ENCODE peak calls at places on chromosomes 13 and 19, in nine cellular contexts. K is ovary, V is breast epithelium, Y is stomach, E is vagina, Z is K562, P is upper lobe of left lung, H is IMR-90, C is uterus. U is an unnamed sample.

GRCh38 chr13:112247471-112248405 is 128.4 kb upstream of the SPACA7 start:
- DNase-seq in K (no peak), V (no peak), Y (no peak), E (no peak), Z (no peak), P (peak; percentile 34), H (no peak), C (no peak), U (no peak)

GRCh38 chr13:104522235-104523072 is 1456.2 kb upstream of the SLC10A2 start:
- DNase-seq in K (no peak), V (no peak), Y (no peak), E (no peak), Z (no peak), P (peak; percentile 29), H (no peak), C (no peak), U (no peak)

GRCh38 chr19:519449-519865 is 12.1 kb upstream of the CDC34 start:
- DNase-seq in K (no peak), V (no peak), Y (no peak), E (no peak), Z (no peak), P (peak; percentile 83), H (no peak), C (no peak), U (no peak)

GRCh38 chr19:4516199-4516938 is 1.9 kb downstream of the PLIN4 start:
- DNase-seq in K (no peak), V (no peak), Y (no peak), E (no peak), Z (no peak), P (no peak), H (no peak), C (no peak), U (no peak)

GRCh38 chr13:36788276-36788675 is 30.7 kb upstream of the RFXAP start:
- DNase-seq in K (no peak), V (no peak), Y (no peak), E (no peak), Z (no peak), P (no peak), H (peak; percentile 47), C (no peak), U (no peak)

GRCh38 chr19:48868196-48868886 is at the start of gene PLEKHA4:
- DNase-seq in K (peak; percentile 88), V (no peak), Y (peak; percentile 54), E (no peak), Z (peak; percentile 64), P (peak; percentile 83), H (peak; percentile 49), C (peak; percentile 80), U (peak; percentile 59)

GRCh38 chr13:54768214-54768613 is 1739.6 kb downstream of the OLFM4 start:
- DNase-seq in K (no peak), V (no peak), Y (no peak), E (no peak), Z (no peak), P (no peak), H (no peak), C (no peak), U (no peak)

GRCh38 chr19:43300206-43300605 is 30.9 kb upstream of the PSG9 start:
- DNase-seq in K (no peak), V (no peak), Y (no peak), E (no peak), Z (no peak), P (no peak), H (no peak), C (no peak), U (no peak)

GRCh38 chr13:101869553-101869952 is 417.1 kb downstream of the ITGBL1 start:
- DNase-seq in K (no peak), V (no peak), Y (no peak), E (no peak), Z (no peak), P (no peak), H (peak; percentile 3), C (no peak), U (no peak)

GRCh38 chr19:19637186-19637522 is 6.3 kb downstream of the GMIP start:
- DNase-seq in K (no peak), V (no peak), Y (no peak), E (no peak), Z (no peak), P (peak; percentile 85), H (no peak), C (no peak), U (no peak)

GRCh38 chr19:45901432-45901903 is 945 bp downstream of the MYPOP start:
- DNase-seq in K (peak; percentile 68), V (no peak), Y (peak; percentile 44), E (no peak), Z (no peak), P (peak; percentile 88), H (peak; percentile 42), C (peak; percentile 47), U (no peak)

GRCh38 chr13:78015782-78016181 is 97.2 kb upstream of the EDNRB start:
- DNase-seq in K (no peak), V (no peak), Y (no peak), E (no peak), Z (no peak), P (no peak), H (no peak), C (no peak), U (no peak)

GRCh38 chr13:60261432-60262351 is 98.0 kb upstream of the DIAPH3 start:
- DNase-seq in K (no peak), V (no peak), Y (no peak), E (no peak), Z (no peak), P (no peak), H (no peak), C (no peak), U (no peak)

GRCh38 chr13:27171830-27172494 is 351 bp upstream of the USP12 start:
- DNase-seq in K (peak; percentile 85), V (peak; percentile 87), Y (peak; percentile 95), E (no peak), Z (peak; percentile 78), P (peak; percentile 99), H (peak; percentile 90), C (peak; percentile 86), U (peak; percentile 85)

GRCh38 chr19:16889429-16889882 is 657 bp downstream of the F2RL3 start:
- DNase-seq in K (no peak), V (no peak), Y (no peak), E (no peak), Z (peak; percentile 62), P (no peak), H (no peak), C (no peak), U (no peak)

GRCh38 chr19:36547001-36547732 is 19.1 kb upstream of the ZNF260 start:
- DNase-seq in K (no peak), V (no peak), Y (no peak), E (no peak), Z (no peak), P (no peak), H (peak; percentile 3), C (no peak), U (no peak)

GRCh38 chr19:35790981-35791813 is 15.8 kb downstream of the ARHGAP33 start:
- DNase-seq in K (no peak), V (no peak), Y (no peak), E (no peak), Z (no peak), P (peak; percentile 74), H (no peak), C (no peak), U (no peak)

GRCh38 chr19:2277138-2277537 is 4.8 kb downstream of the PEAK3 start:
- DNase-seq in K (no peak), V (no peak), Y (no peak), E (no peak), Z (no peak), P (no peak), H (no peak), C (no peak), U (no peak)

GRCh38 chr19:2275588-2276428 is 6.2 kb downstream of the PEAK3 start:
- DNase-seq in K (peak; percentile 60), V (no peak), Y (peak; percentile 63), E (no peak), Z (no peak), P (peak; percentile 87), H (no peak), C (no peak), U (no peak)

GRCh38 chr19:2280633-2281264 is 1.2 kb downstream of the PEAK3 start:
- DNase-seq in K (no peak), V (no peak), Y (no peak), E (no peak), Z (no peak), P (no peak), H (no peak), C (no peak), U (no peak)

GRCh38 chr19:2276429-2276989 is 5.5 kb downstream of the PEAK3 start:
- DNase-seq in K (no peak), V (no peak), Y (no peak), E (no peak), Z (no peak), P (no peak), H (no peak), C (no peak), U (no peak)

GRCh38 chr19:2278504-2279158 is 3.3 kb downstream of the PEAK3 start:
- DNase-seq in K (no peak), V (no peak), Y (no peak), E (no peak), Z (no peak), P (peak; percentile 80), H (no peak), C (no peak), U (no peak)
- TF ChIP-seq POLR2A in K (no peak), V (no peak), Y (no peak), E (no peak), Z (no peak), P (no peak), H (no peak), C (no peak), U (no peak)

GRCh38 chr13:69485991-69486592 is 621.5 kb upstream of the ATXN8OS start:
- DNase-seq in K (no peak), V (no peak), Y (no peak), E (no peak), Z (no peak), P (no peak), H (no peak), C (no peak), U (no peak)
- TF ChIP-seq POLR2A in K (no peak), V (no peak), Y (no peak), E (no peak), Z (no peak), P (no peak), H (no peak), C (no peak), U (no peak)

DNA sequence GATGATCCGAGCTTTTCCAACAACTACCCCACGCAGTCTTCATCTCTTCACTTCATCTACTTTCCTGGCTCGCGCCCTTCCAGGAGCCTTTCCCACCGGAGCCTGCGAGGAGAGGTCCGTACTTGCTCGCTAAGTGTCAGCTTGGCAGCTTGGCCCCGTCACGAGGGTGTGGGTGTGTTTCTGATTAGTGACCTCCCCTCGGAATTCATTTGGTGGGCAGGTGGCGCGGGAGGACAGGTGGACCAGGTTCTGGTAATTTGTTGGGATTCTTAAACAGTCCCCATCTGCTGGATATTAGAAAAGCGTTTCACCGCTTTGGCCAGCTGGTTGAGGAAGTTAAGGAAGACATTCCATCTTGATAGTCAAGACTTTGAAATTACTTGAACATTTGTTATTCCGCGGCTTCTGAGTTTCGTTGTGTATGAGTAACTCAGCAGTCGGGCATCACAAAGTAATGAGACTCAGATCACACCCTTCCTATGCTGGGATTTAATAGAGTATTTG is 515 bp downstream of the UFM1 start:
- DNase-seq in K (peak; percentile 61), V (peak; percentile 59), Y (peak; percentile 74), E (no peak), Z (peak; percentile 13), P (peak; percentile 43), H (peak; percentile 50), C (no peak), U (peak; percentile 81)
- TF ChIP-seq POLR2A in K (no peak), V (no peak), Y (no peak), E (no peak), Z (peak; percentile 62), P (no peak), H (no peak), C (no peak), U (no peak)

GRCh38 chr13:51297556-51297955 is 41.9 kb upstream of the SERPINE3 start:
- DNase-seq in K (no peak), V (no peak), Y (no peak), E (no peak), Z (no peak), P (no peak), H (no peak), C (no peak), U (no peak)
- TF ChIP-seq POLR2A in K (no peak), V (no peak), Y (no peak), E (no peak), Z (no peak), P (no peak), H (no peak), C (no peak), U (no peak)

U was measured in Peyer's patch.